ENCODE peak calls at places on chromosome 20, in eight cellular contexts. One of them, this sample, is unnamed.

GRCh38 chr20:56443654-56444540 is 24.5 kb upstream of the RTF2 start:
- DNase-seq in B cell: no peak
- DNase-seq in RWPE1: no peak
- DNase-seq in mucosa of descending colon: no peak
- DNase-seq in foreskin fibroblast: no peak
- DNase-seq in heart left ventricle: peak
- DNase-seq in esophagus squamous epithelium: no peak
- DNase-seq in endothelial cell: no peak
- DNase-seq in this sample: no peak

GRCh38 chr20:47740225-47741184 is 44.8 kb downstream of the SULF2 start:
- DNase-seq in B cell: no peak
- DNase-seq in RWPE1: no peak
- DNase-seq in mucosa of descending colon: peak
- DNase-seq in foreskin fibroblast: no peak
- DNase-seq in heart left ventricle: no peak
- DNase-seq in esophagus squamous epithelium: no peak
- DNase-seq in endothelial cell: no peak
- DNase-seq in this sample: no peak

GRCh38 chr20:60961551-60961950 is 290.5 kb upstream of the CDH4 start:
- DNase-seq in B cell: no peak
- DNase-seq in RWPE1: no peak
- DNase-seq in mucosa of descending colon: no peak
- DNase-seq in foreskin fibroblast: no peak
- DNase-seq in heart left ventricle: no peak
- DNase-seq in esophagus squamous epithelium: no peak
- DNase-seq in endothelial cell: no peak
- DNase-seq in this sample: no peak

GRCh38 chr20:31860431-31861345 is 9.6 kb downstream of the DUSP15 start:
- DNase-seq in B cell: no peak
- DNase-seq in RWPE1: peak
- DNase-seq in mucosa of descending colon: peak
- DNase-seq in foreskin fibroblast: peak
- DNase-seq in heart left ventricle: no peak
- DNase-seq in esophagus squamous epithelium: no peak
- DNase-seq in endothelial cell: no peak
- DNase-seq in this sample: no peak

GRCh38 chr20:64101731-64102621 is 5.4 kb downstream of the NPBWR2 start:
- DNase-seq in B cell: peak
- DNase-seq in RWPE1: peak
- DNase-seq in mucosa of descending colon: peak
- DNase-seq in foreskin fibroblast: peak
- DNase-seq in heart left ventricle: peak
- DNase-seq in esophagus squamous epithelium: no peak
- DNase-seq in endothelial cell: peak
- DNase-seq in this sample: peak

GRCh38 chr20:34407962-34408474 is 44.9 kb downstream of the ITCH start:
- DNase-seq in B cell: no peak
- DNase-seq in RWPE1: no peak
- DNase-seq in mucosa of descending colon: no peak
- DNase-seq in foreskin fibroblast: no peak
- DNase-seq in heart left ventricle: no peak
- DNase-seq in esophagus squamous epithelium: no peak
- DNase-seq in endothelial cell: no peak
- DNase-seq in this sample: no peak

GRCh38 chr20:16816192-16816591 is 68.0 kb downstream of the OTOR start:
- DNase-seq in B cell: no peak
- DNase-seq in RWPE1: no peak
- DNase-seq in mucosa of descending colon: no peak
- DNase-seq in foreskin fibroblast: no peak
- DNase-seq in heart left ventricle: no peak
- DNase-seq in esophagus squamous epithelium: no peak
- DNase-seq in endothelial cell: no peak
- DNase-seq in this sample: no peak

GRCh38 chr20:61370841-61371303 is 118.8 kb downstream of the CDH4 start:
- DNase-seq in B cell: no peak
- DNase-seq in RWPE1: no peak
- DNase-seq in mucosa of descending colon: no peak
- DNase-seq in foreskin fibroblast: no peak
- DNase-seq in heart left ventricle: no peak
- DNase-seq in esophagus squamous epithelium: no peak
- DNase-seq in endothelial cell: no peak
- DNase-seq in this sample: no peak

GRCh38 chr20:37880726-37881591 is 22.0 kb upstream of the VSTM2L start:
- DNase-seq in B cell: no peak
- DNase-seq in RWPE1: no peak
- DNase-seq in mucosa of descending colon: no peak
- DNase-seq in foreskin fibroblast: peak
- DNase-seq in heart left ventricle: peak
- DNase-seq in esophagus squamous epithelium: no peak
- DNase-seq in endothelial cell: peak
- DNase-seq in this sample: no peak

DNA sequence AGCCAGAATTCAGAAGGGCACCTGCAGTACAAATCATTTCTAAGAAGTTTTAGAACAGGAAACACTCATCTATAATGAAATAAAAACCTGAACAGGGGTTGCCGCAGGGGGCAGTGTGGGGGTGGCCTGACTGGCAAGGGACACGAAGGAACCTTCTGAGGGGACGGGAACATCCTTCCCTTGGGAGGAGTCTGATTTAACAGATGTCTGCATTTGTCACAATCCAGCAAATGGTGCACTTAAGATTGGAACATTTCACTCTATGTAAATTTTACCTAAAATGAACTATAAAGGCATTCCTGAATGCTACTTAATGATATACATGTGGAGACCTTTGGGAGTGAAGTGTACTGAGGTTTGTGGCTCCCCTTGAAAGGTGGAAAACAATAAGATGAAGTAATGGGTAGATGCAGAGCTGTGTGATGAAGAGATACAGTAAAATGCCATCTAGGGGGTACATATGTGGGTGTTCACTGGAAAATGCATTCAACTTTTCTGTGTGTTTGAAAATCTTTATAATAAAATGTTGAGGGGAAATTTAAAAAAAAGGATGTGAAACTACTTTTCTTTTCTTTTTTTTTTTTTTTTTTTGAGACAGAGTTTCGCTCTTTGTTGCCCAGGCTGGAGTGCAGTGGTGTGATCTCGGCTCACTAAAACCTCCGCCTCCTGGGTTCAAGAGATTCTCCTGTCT is 89.5 kb downstream of the SNX5 start:
- DNase-seq in B cell: peak
- DNase-seq in RWPE1: no peak
- DNase-seq in mucosa of descending colon: peak
- DNase-seq in foreskin fibroblast: no peak
- DNase-seq in heart left ventricle: no peak
- DNase-seq in esophagus squamous epithelium: no peak
- DNase-seq in endothelial cell: no peak
- DNase-seq in this sample: peak
- TF ChIP-seq CTCF in B cell: peak
- TF ChIP-seq CTCF in RWPE1: no peak
- TF ChIP-seq CTCF in mucosa of descending colon: no peak
- TF ChIP-seq CTCF in foreskin fibroblast: peak
- TF ChIP-seq CTCF in heart left ventricle: no peak
- TF ChIP-seq CTCF in esophagus squamous epithelium: no peak
- TF ChIP-seq CTCF in endothelial cell: no peak
- TF ChIP-seq CTCF in this sample: peak

GRCh38 chr20:44715495-44716308 is 533 bp downstream of the CCN5 start:
- DNase-seq in B cell: no peak
- DNase-seq in RWPE1: no peak
- DNase-seq in mucosa of descending colon: no peak
- DNase-seq in foreskin fibroblast: no peak
- DNase-seq in heart left ventricle: peak
- DNase-seq in esophagus squamous epithelium: no peak
- DNase-seq in endothelial cell: no peak
- DNase-seq in this sample: no peak

GRCh38 chr20:44714701-44715494 is at the start of gene CCN5:
- DNase-seq in B cell: no peak
- DNase-seq in RWPE1: peak
- DNase-seq in mucosa of descending colon: peak
- DNase-seq in foreskin fibroblast: peak
- DNase-seq in heart left ventricle: peak
- DNase-seq in esophagus squamous epithelium: peak
- DNase-seq in endothelial cell: no peak
- DNase-seq in this sample: no peak

GRCh38 chr20:44716309-44717106 is 1.3 kb downstream of the CCN5 start:
- DNase-seq in B cell: no peak
- DNase-seq in RWPE1: no peak
- DNase-seq in mucosa of descending colon: no peak
- DNase-seq in foreskin fibroblast: peak
- DNase-seq in heart left ventricle: peak
- DNase-seq in esophagus squamous epithelium: no peak
- DNase-seq in endothelial cell: no peak
- DNase-seq in this sample: no peak

GRCh38 chr20:44711237-44711636 is 3.9 kb upstream of the CCN5 start:
- DNase-seq in B cell: no peak
- DNase-seq in RWPE1: no peak
- DNase-seq in mucosa of descending colon: no peak
- DNase-seq in foreskin fibroblast: peak
- DNase-seq in heart left ventricle: peak
- DNase-seq in esophagus squamous epithelium: no peak
- DNase-seq in endothelial cell: no peak
- DNase-seq in this sample: no peak

DNA sequence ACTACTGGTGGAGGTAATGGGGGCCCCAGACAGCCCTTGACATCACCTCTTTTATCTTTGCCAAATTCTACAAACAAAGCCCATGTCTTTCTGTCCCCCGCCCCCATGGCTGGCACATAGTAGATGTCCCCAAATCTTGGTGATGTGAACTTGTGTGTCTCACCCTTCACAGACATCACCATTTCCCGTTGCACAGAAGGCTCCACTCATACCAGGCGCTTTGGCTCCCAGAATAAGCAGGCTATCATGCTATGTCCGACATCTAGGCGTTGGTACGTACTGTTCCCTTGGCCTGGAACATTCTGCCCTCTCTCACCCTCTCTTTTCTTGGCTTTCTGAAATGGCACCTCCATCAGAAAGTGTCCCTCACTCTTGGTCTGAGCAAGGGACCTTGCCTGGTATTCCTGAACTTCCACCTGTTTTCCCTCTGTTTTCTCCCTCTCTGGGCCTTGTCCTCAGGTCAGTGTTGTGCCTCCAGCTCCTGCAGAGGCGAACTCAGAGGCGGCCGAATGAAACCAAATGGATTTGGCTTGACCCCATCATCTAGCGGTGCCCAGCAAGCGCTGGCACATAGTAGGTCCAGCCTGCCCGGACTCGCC is 968 bp upstream of the CCN5 start:
- DNase-seq in B cell: no peak
- DNase-seq in RWPE1: no peak
- DNase-seq in mucosa of descending colon: no peak
- DNase-seq in foreskin fibroblast: no peak
- DNase-seq in heart left ventricle: no peak
- DNase-seq in esophagus squamous epithelium: no peak
- DNase-seq in endothelial cell: no peak
- DNase-seq in this sample: no peak
- TF ChIP-seq CTCF in B cell: no peak
- TF ChIP-seq CTCF in RWPE1: no peak
- TF ChIP-seq CTCF in mucosa of descending colon: no peak
- TF ChIP-seq CTCF in foreskin fibroblast: no peak
- TF ChIP-seq CTCF in heart left ventricle: no peak
- TF ChIP-seq CTCF in esophagus squamous epithelium: no peak
- TF ChIP-seq CTCF in endothelial cell: no peak
- TF ChIP-seq CTCF in this sample: no peak

GRCh38 chr20:53128024-53128423 is 155.9 kb downstream of the TSHZ2 start:
- DNase-seq in B cell: no peak
- DNase-seq in RWPE1: no peak
- DNase-seq in mucosa of descending colon: no peak
- DNase-seq in foreskin fibroblast: no peak
- DNase-seq in heart left ventricle: no peak
- DNase-seq in esophagus squamous epithelium: no peak
- DNase-seq in endothelial cell: no peak
- DNase-seq in this sample: no peak

GRCh38 chr20:53129557-53129956 is 157.4 kb downstream of the TSHZ2 start:
- DNase-seq in B cell: no peak
- DNase-seq in RWPE1: no peak
- DNase-seq in mucosa of descending colon: no peak
- DNase-seq in foreskin fibroblast: no peak
- DNase-seq in heart left ventricle: no peak
- DNase-seq in esophagus squamous epithelium: no peak
- DNase-seq in endothelial cell: no peak
- DNase-seq in this sample: no peak

GRCh38 chr20:53133628-53134027 is 161.5 kb downstream of the TSHZ2 start:
- DNase-seq in B cell: no peak
- DNase-seq in RWPE1: no peak
- DNase-seq in mucosa of descending colon: no peak
- DNase-seq in foreskin fibroblast: no peak
- DNase-seq in heart left ventricle: no peak
- DNase-seq in esophagus squamous epithelium: no peak
- DNase-seq in endothelial cell: no peak
- DNase-seq in this sample: no peak

GRCh38 chr20:53133134-53133533 is 161.0 kb downstream of the TSHZ2 start:
- DNase-seq in B cell: no peak
- DNase-seq in RWPE1: no peak
- DNase-seq in mucosa of descending colon: no peak
- DNase-seq in foreskin fibroblast: no peak
- DNase-seq in heart left ventricle: no peak
- DNase-seq in esophagus squamous epithelium: no peak
- DNase-seq in endothelial cell: no peak
- DNase-seq in this sample: no peak

DNA sequence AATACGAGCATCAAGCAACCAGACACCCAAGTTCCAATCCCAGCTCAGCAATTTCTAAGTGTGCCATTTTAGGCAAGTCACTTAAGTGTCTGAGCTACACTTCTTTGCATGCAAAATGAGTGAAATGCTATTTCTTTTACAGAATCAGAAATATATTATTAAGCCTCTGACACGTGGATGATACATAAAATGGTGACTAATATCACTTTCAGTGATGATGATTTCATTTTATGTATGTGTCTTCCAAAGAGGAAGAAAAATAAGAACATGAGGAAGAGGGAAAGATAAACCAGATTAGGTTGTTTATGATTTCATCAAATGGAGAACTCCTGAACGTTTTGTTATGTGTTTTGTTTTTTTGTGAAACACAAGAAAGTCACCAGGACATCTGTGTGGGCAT is 158.7 kb downstream of the TSHZ2 start:
- DNase-seq in B cell: no peak
- DNase-seq in RWPE1: no peak
- DNase-seq in mucosa of descending colon: no peak
- DNase-seq in foreskin fibroblast: no peak
- DNase-seq in heart left ventricle: no peak
- DNase-seq in esophagus squamous epithelium: no peak
- DNase-seq in endothelial cell: no peak
- DNase-seq in this sample: no peak
- TF ChIP-seq CTCF in B cell: no peak
- TF ChIP-seq CTCF in RWPE1: no peak
- TF ChIP-seq CTCF in mucosa of descending colon: no peak
- TF ChIP-seq CTCF in foreskin fibroblast: no peak
- TF ChIP-seq CTCF in heart left ventricle: no peak
- TF ChIP-seq CTCF in esophagus squamous epithelium: no peak
- TF ChIP-seq CTCF in endothelial cell: no peak
- TF ChIP-seq CTCF in this sample: no peak

DNA sequence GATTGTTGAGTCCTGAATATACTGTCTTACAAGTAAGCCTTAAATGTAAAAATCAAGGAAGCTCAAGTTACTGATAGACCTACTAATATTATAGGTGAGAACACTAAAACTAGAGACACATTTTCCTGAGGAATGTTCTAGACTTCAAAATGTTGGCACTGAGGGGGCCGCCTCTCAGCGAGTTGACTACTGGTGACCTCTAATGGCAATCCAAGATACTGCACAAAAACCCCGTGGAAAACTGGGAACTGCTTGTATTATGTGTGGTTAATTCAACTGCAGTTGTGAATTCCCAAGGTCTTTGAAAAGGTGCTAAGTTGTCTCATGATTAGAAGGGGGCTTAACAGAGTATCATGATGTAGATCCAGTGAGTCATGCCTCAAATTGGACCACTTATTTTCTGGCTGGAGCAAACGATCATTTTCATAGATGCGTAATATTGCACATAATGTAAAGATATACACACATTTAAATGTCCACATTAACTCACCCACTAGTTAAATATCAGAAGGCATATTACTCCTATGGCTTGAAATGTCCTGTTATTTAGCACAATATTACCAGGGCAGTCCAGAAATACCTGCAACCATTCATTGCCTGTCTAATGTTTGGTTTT is 336.2 kb downstream of the FOXA2 start:
- DNase-seq in B cell: no peak
- DNase-seq in RWPE1: peak
- DNase-seq in mucosa of descending colon: no peak
- DNase-seq in foreskin fibroblast: no peak
- DNase-seq in heart left ventricle: no peak
- DNase-seq in esophagus squamous epithelium: no peak
- DNase-seq in endothelial cell: peak
- DNase-seq in this sample: peak
- TF ChIP-seq CTCF in B cell: no peak
- TF ChIP-seq CTCF in RWPE1: peak
- TF ChIP-seq CTCF in mucosa of descending colon: no peak
- TF ChIP-seq CTCF in foreskin fibroblast: peak
- TF ChIP-seq CTCF in heart left ventricle: peak
- TF ChIP-seq CTCF in esophagus squamous epithelium: peak
- TF ChIP-seq CTCF in endothelial cell: peak
- TF ChIP-seq CTCF in this sample: peak

This sample was measured in activated CD8-positive, alpha-beta T cell treated with anti-CD3 and anti-CD28 coated beads for 36 hours.